ENCODE peak calls at places on chromosome 19, in five cellular contexts. One of them, this sample, is unnamed.

GRCh38 chr19:7542556-7543348 is 7.2 kb downstream of the PNPLA6 start:
- DNase-seq in heart left ventricle: no peak
- DNase-seq in brain microvascular endothelial cell: no peak
- DNase-seq in uterus: no peak
- DNase-seq in vagina: no peak
- DNase-seq in this sample: no peak

GRCh38 chr19:16070366-16070990 is 5.8 kb upstream of the TPM4 start:
- DNase-seq in heart left ventricle: peak; percentile 71
- DNase-seq in brain microvascular endothelial cell: no peak
- DNase-seq in uterus: no peak
- DNase-seq in vagina: peak; percentile 93
- DNase-seq in this sample: peak; percentile 82

GRCh38 chr19:18057557-18057956 is 29.2 kb downstream of the IL12RB1 start:
- DNase-seq in heart left ventricle: peak; percentile 41
- DNase-seq in brain microvascular endothelial cell: no peak
- DNase-seq in uterus: no peak
- DNase-seq in vagina: no peak
- DNase-seq in this sample: no peak

GRCh38 chr19:51368366-51369282 is at the start of gene CLDND2:
- DNase-seq in heart left ventricle: no peak
- DNase-seq in brain microvascular endothelial cell: no peak
- DNase-seq in uterus: no peak
- DNase-seq in vagina: no peak
- DNase-seq in this sample: no peak

GRCh38 chr19:7294571-7295212 is 478 bp upstream of the INSR start:
- DNase-seq in heart left ventricle: peak; percentile 82
- DNase-seq in brain microvascular endothelial cell: no peak
- DNase-seq in uterus: peak; percentile 69
- DNase-seq in vagina: peak; percentile 88
- DNase-seq in this sample: no peak

GRCh38 chr19:35253316-35254286 is 4.8 kb downstream of the LSR start:
- DNase-seq in heart left ventricle: peak; percentile 11
- DNase-seq in brain microvascular endothelial cell: no peak
- DNase-seq in uterus: no peak
- DNase-seq in vagina: peak; percentile 44
- DNase-seq in this sample: no peak

GRCh38 chr19:16463991-16464575 is 7.7 kb downstream of the EPS15L1 start:
- DNase-seq in heart left ventricle: no peak
- DNase-seq in brain microvascular endothelial cell: peak; percentile 69
- DNase-seq in uterus: no peak
- DNase-seq in vagina: no peak
- DNase-seq in this sample: no peak

GRCh38 chr19:8505680-8506401 is 3.4 kb upstream of the PRAM1 start:
- DNase-seq in heart left ventricle: peak; percentile 81
- DNase-seq in brain microvascular endothelial cell: peak; percentile 48
- DNase-seq in uterus: peak; percentile 76
- DNase-seq in vagina: no peak
- DNase-seq in this sample: peak; percentile 79

GRCh38 chr19:16509141-16510061 is 13.2 kb downstream of the C19orf44 start:
- DNase-seq in heart left ventricle: no peak
- DNase-seq in brain microvascular endothelial cell: no peak
- DNase-seq in uterus: no peak
- DNase-seq in vagina: no peak
- DNase-seq in this sample: no peak

GRCh38 chr19:38727868-38728660 is 16.2 kb downstream of the CAPN12 start:
- DNase-seq in heart left ventricle: peak; percentile 46
- DNase-seq in brain microvascular endothelial cell: peak; percentile 80
- DNase-seq in uterus: peak; percentile 65
- DNase-seq in vagina: no peak
- DNase-seq in this sample: no peak

GRCh38 chr19:49657493-49658138 is 8.0 kb downstream of the IRF3 start:
- DNase-seq in heart left ventricle: no peak
- DNase-seq in brain microvascular endothelial cell: no peak
- DNase-seq in uterus: no peak
- DNase-seq in vagina: no peak
- DNase-seq in this sample: no peak

GRCh38 chr19:58346961-58347929 is 6.0 kb downstream of the A1BG start:
- DNase-seq in heart left ventricle: peak; percentile 65
- DNase-seq in brain microvascular endothelial cell: peak; percentile 22
- DNase-seq in uterus: peak; percentile 58
- DNase-seq in vagina: no peak
- DNase-seq in this sample: peak; percentile 33

GRCh38 chr19:35648017-35648961 is at the start of gene COX6B1:
- DNase-seq in heart left ventricle: peak; percentile 94
- DNase-seq in brain microvascular endothelial cell: peak; percentile 97
- DNase-seq in uterus: peak; percentile 92
- DNase-seq in vagina: peak; percentile 98
- DNase-seq in this sample: peak; percentile 83

GRCh38 chr19:32404939-32405430 is 585 bp upstream of the DPY19L3 start:
- DNase-seq in heart left ventricle: peak; percentile 71
- DNase-seq in brain microvascular endothelial cell: peak; percentile 20
- DNase-seq in uterus: peak; percentile 66
- DNase-seq in vagina: peak; percentile 88
- DNase-seq in this sample: no peak

GRCh38 chr19:48611872-48612271 is 3.0 kb downstream of the FAM83E start:
- DNase-seq in heart left ventricle: no peak
- DNase-seq in brain microvascular endothelial cell: no peak
- DNase-seq in uterus: no peak
- DNase-seq in vagina: no peak
- DNase-seq in this sample: no peak

GRCh38 chr19:11555246-11555645 is 3.8 kb downstream of the ELOF1 start:
- DNase-seq in heart left ventricle: no peak
- DNase-seq in brain microvascular endothelial cell: no peak
- DNase-seq in uterus: no peak
- DNase-seq in vagina: no peak
- DNase-seq in this sample: no peak

GRCh38 chr19:39916851-39917396 is 17.5 kb downstream of the FCGBP start:
- DNase-seq in heart left ventricle: no peak
- DNase-seq in brain microvascular endothelial cell: no peak
- DNase-seq in uterus: no peak
- DNase-seq in vagina: no peak
- DNase-seq in this sample: no peak

GRCh38 chr19:38875656-38876345 is 2.3 kb downstream of the RINL start:
- DNase-seq in heart left ventricle: no peak
- DNase-seq in brain microvascular endothelial cell: no peak
- DNase-seq in uterus: no peak
- DNase-seq in vagina: no peak
- DNase-seq in this sample: no peak

GRCh38 chr19:9054768-9055167 is 32.1 kb upstream of the OR1M1 start:
- DNase-seq in heart left ventricle: no peak
- DNase-seq in brain microvascular endothelial cell: no peak
- DNase-seq in uterus: no peak
- DNase-seq in vagina: no peak
- DNase-seq in this sample: no peak

GRCh38 chr19:39544201-39544903 is 4.4 kb upstream of the EID2 start:
- DNase-seq in heart left ventricle: no peak
- DNase-seq in brain microvascular endothelial cell: no peak
- DNase-seq in uterus: no peak
- DNase-seq in vagina: no peak
- DNase-seq in this sample: peak; percentile 11

GRCh38 chr19:46216612-46217011 is 12.9 kb upstream of the IGFL1 start:
- DNase-seq in heart left ventricle: no peak
- DNase-seq in brain microvascular endothelial cell: no peak
- DNase-seq in uterus: no peak
- DNase-seq in vagina: no peak
- DNase-seq in this sample: no peak

GRCh38 chr19:17902701-17903100 is 30.1 kb upstream of the CCDC124 start:
- DNase-seq in heart left ventricle: no peak
- DNase-seq in brain microvascular endothelial cell: peak; percentile 18
- DNase-seq in uterus: no peak
- DNase-seq in vagina: no peak
- DNase-seq in this sample: no peak

GRCh38 chr19:12095111-12095790 is 30.7 kb downstream of the ZNF844 start:
- DNase-seq in heart left ventricle: no peak
- DNase-seq in brain microvascular endothelial cell: no peak
- DNase-seq in uterus: no peak
- DNase-seq in vagina: no peak
- DNase-seq in this sample: no peak

GRCh38 chr19:52742516-52742915 is 7.7 kb upstream of the ZNF611 start:
- DNase-seq in heart left ventricle: no peak
- DNase-seq in brain microvascular endothelial cell: no peak
- DNase-seq in uterus: no peak
- DNase-seq in vagina: no peak
- DNase-seq in this sample: no peak

GRCh38 chr19:42658148-42658547 is 63.4 kb upstream of the CEACAM8 start:
- DNase-seq in heart left ventricle: no peak
- DNase-seq in brain microvascular endothelial cell: no peak
- DNase-seq in uterus: no peak
- DNase-seq in vagina: no peak
- DNase-seq in this sample: no peak

GRCh38 chr19:49588370-49589122 is 2.4 kb upstream of the PRR12 start:
- DNase-seq in heart left ventricle: no peak
- DNase-seq in brain microvascular endothelial cell: no peak
- DNase-seq in uterus: no peak
- DNase-seq in vagina: no peak
- DNase-seq in this sample: no peak

GRCh38 chr19:40445945-40446784 is 2.0 kb upstream of the SERTAD3 start:
- DNase-seq in heart left ventricle: no peak
- DNase-seq in brain microvascular endothelial cell: no peak
- DNase-seq in uterus: no peak
- DNase-seq in vagina: no peak
- DNase-seq in this sample: no peak

GRCh38 chr19:42606660-42607351 is 12.1 kb upstream of the CEACAM8 start:
- DNase-seq in heart left ventricle: no peak
- DNase-seq in brain microvascular endothelial cell: no peak
- DNase-seq in uterus: no peak
- DNase-seq in vagina: no peak
- DNase-seq in this sample: no peak

GRCh38 chr19:53357821-53358581 is 7.5 kb upstream of the ZNF525 start:
- DNase-seq in heart left ventricle: peak; percentile 15
- DNase-seq in brain microvascular endothelial cell: no peak
- DNase-seq in uterus: no peak
- DNase-seq in vagina: no peak
- DNase-seq in this sample: no peak

GRCh38 chr19:29564574-29565005 is 38.8 kb downstream of the VSTM2B start:
- DNase-seq in heart left ventricle: no peak
- DNase-seq in brain microvascular endothelial cell: no peak
- DNase-seq in uterus: no peak
- DNase-seq in vagina: peak; percentile 16
- DNase-seq in this sample: no peak

GRCh38 chr19:913080-913748 is at the start of gene R3HDM4:
- DNase-seq in heart left ventricle: peak; percentile 91
- DNase-seq in brain microvascular endothelial cell: no peak
- DNase-seq in uterus: peak; percentile 84
- DNase-seq in vagina: no peak
- DNase-seq in this sample: peak; percentile 73

DNA sequence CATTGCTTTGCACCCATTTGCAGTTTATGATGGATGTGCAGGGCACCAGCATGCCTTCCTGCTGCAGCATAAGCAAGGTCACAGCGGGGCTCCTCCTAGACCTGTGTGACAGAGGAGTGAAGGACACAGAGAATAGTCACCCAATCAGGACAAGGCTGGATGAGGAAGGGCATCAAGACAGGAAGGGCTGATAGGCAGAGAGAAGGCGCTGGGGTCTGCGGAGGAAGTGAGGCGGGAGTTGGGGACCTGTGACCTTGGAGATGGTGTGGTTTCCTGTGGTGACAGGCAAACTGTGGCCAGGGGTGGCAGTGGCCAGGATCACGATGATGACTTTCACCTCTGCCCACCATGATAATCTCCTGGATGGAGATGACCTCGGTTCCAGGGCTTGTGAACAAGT is 16.4 kb upstream of the KCTD15 start:
- DNase-seq in heart left ventricle: no peak
- DNase-seq in brain microvascular endothelial cell: no peak
- DNase-seq in uterus: no peak
- DNase-seq in vagina: no peak
- DNase-seq in this sample: no peak
- H3K27ac ChIP-seq in heart left ventricle: no peak overlapping the region
- H3K27ac ChIP-seq in brain microvascular endothelial cell: no peak overlapping the region
- H3K27ac ChIP-seq in uterus: no peak overlapping the region
- H3K27ac ChIP-seq in vagina: no peak overlapping the region
- H3K27ac ChIP-seq in this sample: no peak overlapping the region

GRCh38 chr19:27793644-27794443 is 1419.1 kb downstream of the UQCRFS1 start:
- DNase-seq in heart left ventricle: peak; percentile 93
- DNase-seq in brain microvascular endothelial cell: peak; percentile 95
- DNase-seq in uterus: peak; percentile 88
- DNase-seq in vagina: peak; percentile 93
- DNase-seq in this sample: peak; percentile 82
- H3K27ac ChIP-seq in heart left ventricle: peak overlapping the region; percentile 93
- H3K27ac ChIP-seq in brain microvascular endothelial cell: peak overlapping the region; percentile 68
- H3K27ac ChIP-seq in uterus: peak overlapping the region; percentile 84
- H3K27ac ChIP-seq in vagina: peak overlapping the region; percentile 78
- H3K27ac ChIP-seq in this sample: peak overlapping the region; percentile 78

GRCh38 chr19:5935473-5936307 is 21.6 kb downstream of the CAPS start:
- DNase-seq in heart left ventricle: no peak
- DNase-seq in brain microvascular endothelial cell: no peak
- DNase-seq in uterus: no peak
- DNase-seq in vagina: no peak
- DNase-seq in this sample: no peak

GRCh38 chr19:5932593-5933262 is 18.7 kb downstream of the CAPS start:
- DNase-seq in heart left ventricle: no peak
- DNase-seq in brain microvascular endothelial cell: no peak
- DNase-seq in uterus: no peak
- DNase-seq in vagina: no peak
- DNase-seq in this sample: no peak

GRCh38 chr19:5933391-5933998 is 19.4 kb downstream of the CAPS start:
- DNase-seq in heart left ventricle: no peak
- DNase-seq in brain microvascular endothelial cell: no peak
- DNase-seq in uterus: peak; percentile 47
- DNase-seq in vagina: no peak
- DNase-seq in this sample: no peak

GRCh38 chr19:5934779-5935472 is 20.9 kb downstream of the CAPS start:
- DNase-seq in heart left ventricle: no peak
- DNase-seq in brain microvascular endothelial cell: peak; percentile 25
- DNase-seq in uterus: peak; percentile 78
- DNase-seq in vagina: peak; percentile 95
- DNase-seq in this sample: no peak

GRCh38 chr19:5934002-5934401 is 19.9 kb downstream of the CAPS start:
- DNase-seq in heart left ventricle: no peak
- DNase-seq in brain microvascular endothelial cell: no peak
- DNase-seq in uterus: no peak
- DNase-seq in vagina: no peak
- DNase-seq in this sample: no peak
- H3K27ac ChIP-seq in heart left ventricle: no peak overlapping the region
- H3K27ac ChIP-seq in brain microvascular endothelial cell: no peak overlapping the region
- H3K27ac ChIP-seq in uterus: peak overlapping the region; percentile 87
- H3K27ac ChIP-seq in vagina: peak overlapping the region; percentile 67
- H3K27ac ChIP-seq in this sample: no peak overlapping the region

DNA sequence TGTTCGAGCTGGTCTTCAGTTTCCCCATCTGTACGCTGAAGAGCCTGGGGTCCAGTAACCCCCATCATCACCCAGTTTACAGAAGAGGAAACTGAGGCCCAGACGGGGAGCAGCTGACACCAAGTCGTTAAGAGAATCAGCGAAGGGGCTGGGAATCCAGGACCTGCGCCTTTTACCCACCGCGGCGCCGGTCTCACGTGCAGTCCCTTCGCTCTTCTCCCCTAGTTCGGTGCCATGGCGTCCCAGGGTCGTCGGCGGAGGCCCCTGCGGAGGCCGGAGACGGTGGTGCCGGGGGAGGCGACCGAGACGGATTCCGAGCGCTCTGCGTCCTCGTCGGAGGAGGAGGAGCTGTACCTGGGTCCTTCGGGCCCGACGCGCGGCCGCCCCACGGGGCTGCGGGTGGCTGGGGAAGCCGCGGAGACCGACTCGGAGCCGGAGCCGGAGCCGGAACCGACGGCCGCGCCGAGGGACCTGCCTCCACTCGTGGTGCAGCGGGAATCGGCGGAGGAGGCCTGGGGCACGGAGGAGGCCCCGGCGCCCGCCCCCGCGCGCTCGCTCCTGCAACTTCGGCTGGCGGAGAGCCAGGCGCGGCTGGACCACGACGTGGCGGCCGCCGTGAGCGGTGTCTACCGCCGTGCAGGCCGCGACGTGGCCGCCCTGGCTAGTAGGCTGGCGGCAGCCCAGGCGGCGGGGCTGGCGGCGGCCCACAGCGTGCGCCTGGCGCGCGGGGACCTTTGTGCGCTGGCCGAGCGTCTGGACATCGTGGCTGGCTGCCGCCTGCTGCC is 671 bp downstream of the BLOC1S3 start:
- DNase-seq in heart left ventricle: peak; percentile 45
- DNase-seq in brain microvascular endothelial cell: no peak
- DNase-seq in uterus: peak; percentile 38
- DNase-seq in vagina: no peak
- DNase-seq in this sample: no peak
- H3K27ac ChIP-seq in heart left ventricle: peak overlapping the region; percentile 95
- H3K27ac ChIP-seq in brain microvascular endothelial cell: peak overlapping the region; percentile 75
- H3K27ac ChIP-seq in uterus: peak overlapping the region; percentile 50
- H3K27ac ChIP-seq in vagina: peak overlapping the region; percentile 78
- H3K27ac ChIP-seq in this sample: peak overlapping the region; percentile 83

This sample was measured in CD4-positive, alpha-beta T cell.